ENCODE peak calls at places on chromosomes 16 and 17, in seven cellular contexts. I is activated CD8-positive, alpha-beta memory T cell treated with anti-CD3 and anti-CD28 coated beads, Interleukin-2, amount 50 U/mL, for 4 hours; Y is sciatic nerve; D is fibroblast of the conjunctiva; H is naive thymus-derived CD8-positive, alpha-beta T cell; T is NCI-H1092; E is activated naive CD4-positive, alpha-beta T cell. J is an unnamed sample.

GRCh38 chr17:78993241-78993956 is 13.7 kb upstream of the LGALS3BP start:
- DNase-seq in E (peak; percentile 23), T (no peak), D (peak; percentile 27), Y (peak; percentile 86), H (peak; percentile 47), I (peak; percentile 60), J (peak; percentile 76)

GRCh38 chr17:78131172-78132085 is 858 bp downstream of the TMC8 start:
- DNase-seq in H (no peak), I (peak; percentile 76), D (no peak), T (no peak), E (no peak), Y (peak; percentile 68), J (peak; percentile 57)

GRCh38 chr17:31580331-31581021 is 189.0 kb downstream of the RAB11FIP4 start:
- DNase-seq in T (no peak), I (no peak), H (no peak), D (no peak), E (no peak), Y (peak; percentile 63), J (no peak)

GRCh38 chr17:78316867-78317816 is 42.7 kb downstream of the SOCS3 start:
- DNase-seq in Y (no peak), I (no peak), E (no peak), T (no peak), D (no peak), H (no peak), J (no peak)

GRCh38 chr16:59878479-59878878 is 1144.4 kb upstream of the GOT2 start:
- DNase-seq in Y (no peak), T (no peak), H (no peak), I (no peak), D (peak; percentile 31), E (no peak), J (no peak)

GRCh38 chr17:78421534-78422266 is 43.3 kb downstream of the PGS1 start:
- DNase-seq in E (peak; percentile 41), I (peak; percentile 73), T (peak; percentile 37), H (peak; percentile 72), D (peak; percentile 56), Y (peak; percentile 88), J (no peak)

GRCh38 chr16:55976815-55977214 is 101.6 kb upstream of the CES5A start:
- DNase-seq in Y (no peak), E (no peak), D (no peak), T (no peak), H (no peak), I (no peak), J (no peak)

GRCh38 chr17:2171725-2172446 is 117.0 kb downstream of the HIC1 start:
- DNase-seq in E (no peak), I (no peak), T (peak; percentile 68), H (no peak), D (peak; percentile 91), Y (peak; percentile 86), J (no peak)

GRCh38 chr16:57045694-57046381 is 46.5 kb upstream of the CPNE2 start:
- DNase-seq in T (peak; percentile 49), I (peak; percentile 55), D (peak; percentile 43), Y (peak; percentile 86), E (no peak), H (peak; percentile 28), J (peak; percentile 86)

GRCh38 chr17:12522743-12523181 is 142.9 kb upstream of the MYOCD start:
- DNase-seq in H (no peak), T (no peak), Y (peak; percentile 73), D (no peak), E (no peak), I (no peak), J (no peak)

GRCh38 chr16:70747703-70748631 is 53.0 kb downstream of the VAC14 start:
- DNase-seq in Y (no peak), H (no peak), D (no peak), T (no peak), I (no peak), E (no peak), J (no peak)

GRCh38 chr17:77738666-77739531 is 219.6 kb upstream of the TNRC6C start:
- DNase-seq in Y (peak; percentile 67), I (no peak), H (no peak), E (no peak), T (no peak), D (no peak), J (peak; percentile 75)

GRCh38 chr17:40433551-40434384 is 9.5 kb upstream of the IGFBP4 start:
- DNase-seq in H (no peak), T (no peak), E (no peak), D (no peak), Y (peak; percentile 54), I (no peak), J (peak; percentile 54)

GRCh38 chr17:79011451-79012147 is 2.0 kb upstream of the CANT1 start:
- DNase-seq in T (no peak), D (no peak), E (no peak), H (no peak), Y (peak; percentile 19), I (no peak), J (no peak)

GRCh38 chr17:73541111-73541510 is 103.1 kb downstream of the SDK2 start:
- DNase-seq in H (no peak), I (no peak), T (peak; percentile 30), D (no peak), Y (no peak), E (no peak), J (no peak)